ENCODE peak calls at places on chromosomes 13 and 19, in eight cellular contexts. S, T, K, B, C, E, F and A are unnamed samples. For H3K27me3, the result is how much of the 10 kb centered on the place peaks cover.

GRCh38 chr19:1472227-1473055 is 6.6 kb downstream of the C19orf25 start:
- DNase-seq in E (no peak), B (no peak), K (no peak), C (no peak), F (no peak), T (no peak), S (no peak), A (no peak)

GRCh38 chr19:40616178-40616577 is 15.0 kb downstream of the LTBP4 start:
- DNase-seq in B (no peak), S (no peak), C (no peak), E (no peak), T (no peak), F (no peak), K (no peak), A (peak)

GRCh38 chr19:3979674-3980352 is 5.5 kb downstream of the EEF2 start:
- DNase-seq in C (no peak), S (no peak), E (no peak), F (no peak), T (no peak), K (no peak), B (no peak), A (no peak)

GRCh38 chr13:26424181-26424580 is 133.3 kb upstream of the WASF3 start:
- DNase-seq in T (no peak), S (no peak), K (no peak), E (no peak), B (no peak), C (peak), F (no peak), A (no peak)

GRCh38 chr13:46516624-46517318 is 36.2 kb upstream of the LRCH1 start:
- DNase-seq in B (peak), T (no peak), C (peak), S (no peak), K (no peak), F (no peak), E (no peak), A (no peak)

GRCh38 chr13:108155185-108156106 is 59.9 kb downstream of the LIG4 start:
- DNase-seq in S (peak), F (peak), C (peak), K (peak), B (peak), E (no peak), T (peak), A (peak)

GRCh38 chr13:21511841-21512240 is 52.7 kb upstream of the ZDHHC20 start:
- DNase-seq in E (no peak), K (no peak), T (no peak), C (no peak), S (no peak), B (no peak), F (peak), A (no peak)

GRCh38 chr19:5293607-5294089 is 47.0 kb downstream of the PTPRS start:
- DNase-seq in C (no peak), B (peak), T (no peak), E (no peak), K (no peak), S (no peak), F (peak), A (no peak)

GRCh38 chr19:40089462-40089861 is 1.3 kb downstream of the ZNF780A start:
- DNase-seq in B (no peak), E (no peak), C (peak), F (peak), T (no peak), S (no peak), K (no peak), A (no peak)

GRCh38 chr13:95607363-95607762 is 37.1 kb downstream of the DZIP1 start:
- DNase-seq in T (no peak), K (no peak), S (no peak), B (no peak), F (peak), C (no peak), E (no peak), A (no peak)

GRCh38 chr19:2034729-2035589 is 16.1 kb downstream of the MKNK2 start:
- DNase-seq in S (no peak), B (peak), T (no peak), E (no peak), C (no peak), F (no peak), K (no peak), A (peak)

GRCh38 chr13:113903361-113903760 is 39.5 kb upstream of the GAS6 start:
- DNase-seq in E (peak), B (no peak), C (no peak), T (no peak), K (no peak), F (peak), S (no peak), A (no peak)

GRCh38 chr13:31048521-31048920 is 113.2 kb downstream of the HSPH1 start:
- DNase-seq in K (no peak), C (no peak), E (no peak), T (no peak), F (peak), S (no peak), B (no peak), A (no peak)

GRCh38 chr13:70424428-70424827 is 316.2 kb upstream of the KLHL1 start:
- DNase-seq in C (no peak), K (no peak), F (no peak), B (no peak), T (no peak), S (no peak), E (no peak), A (peak)

GRCh38 chr13:34356686-34357434 is 538.9 kb downstream of the RFC3 start:
- DNase-seq in T (no peak), E (peak), B (no peak), K (no peak), S (no peak), C (no peak), F (peak), A (no peak)

GRCh38 chr13:34358811-34359513 is 541.0 kb downstream of the RFC3 start:
- DNase-seq in B (no peak), E (peak), T (no peak), K (no peak), F (peak), S (no peak), C (no peak), A (peak)

GRCh38 chr13:34361528-34361927 is 543.6 kb downstream of the RFC3 start:
- DNase-seq in K (no peak), E (no peak), C (no peak), T (no peak), B (peak), F (peak), S (no peak), A (no peak)

GRCh38 chr13:34360702-34361101 is 542.8 kb downstream of the RFC3 start:
- DNase-seq in B (no peak), E (no peak), F (peak), K (no peak), S (no peak), T (no peak), C (no peak), A (no peak)

GRCh38 chr13:34357435-34358232 is 539.7 kb downstream of the RFC3 start:
- DNase-seq in E (peak), T (no peak), K (no peak), B (no peak), C (no peak), S (no peak), F (peak), A (no peak)
- H3K4me3 ChIP-seq in E (no peak), T (no peak), K (no peak), B (no peak), C (no peak), S (no peak), F (no peak), A (no peak)

GRCh38 chr19:48669903-48670668 is 2.7 kb downstream of the NTN5 start:
- DNase-seq in B (no peak), C (no peak), S (no peak), T (no peak), F (no peak), K (no peak), E (no peak), A (no peak)
- H3K27me3 ChIP-seq in B (under half), C (under half), S (under half), T (under half), F (under half), K (under half), E (under half), A (under half)

GRCh38 chr13:99978781-99979452 is 2.7 kb upstream of the ZIC2 start:
- DNase-seq in E (no peak), C (no peak), S (no peak), F (no peak), T (no peak), K (no peak), B (peak), A (no peak)
- H3K4me3 ChIP-seq in E (peak), C (no peak), S (no peak), F (no peak), T (no peak), K (peak), B (no peak), A (no peak)

DNA sequence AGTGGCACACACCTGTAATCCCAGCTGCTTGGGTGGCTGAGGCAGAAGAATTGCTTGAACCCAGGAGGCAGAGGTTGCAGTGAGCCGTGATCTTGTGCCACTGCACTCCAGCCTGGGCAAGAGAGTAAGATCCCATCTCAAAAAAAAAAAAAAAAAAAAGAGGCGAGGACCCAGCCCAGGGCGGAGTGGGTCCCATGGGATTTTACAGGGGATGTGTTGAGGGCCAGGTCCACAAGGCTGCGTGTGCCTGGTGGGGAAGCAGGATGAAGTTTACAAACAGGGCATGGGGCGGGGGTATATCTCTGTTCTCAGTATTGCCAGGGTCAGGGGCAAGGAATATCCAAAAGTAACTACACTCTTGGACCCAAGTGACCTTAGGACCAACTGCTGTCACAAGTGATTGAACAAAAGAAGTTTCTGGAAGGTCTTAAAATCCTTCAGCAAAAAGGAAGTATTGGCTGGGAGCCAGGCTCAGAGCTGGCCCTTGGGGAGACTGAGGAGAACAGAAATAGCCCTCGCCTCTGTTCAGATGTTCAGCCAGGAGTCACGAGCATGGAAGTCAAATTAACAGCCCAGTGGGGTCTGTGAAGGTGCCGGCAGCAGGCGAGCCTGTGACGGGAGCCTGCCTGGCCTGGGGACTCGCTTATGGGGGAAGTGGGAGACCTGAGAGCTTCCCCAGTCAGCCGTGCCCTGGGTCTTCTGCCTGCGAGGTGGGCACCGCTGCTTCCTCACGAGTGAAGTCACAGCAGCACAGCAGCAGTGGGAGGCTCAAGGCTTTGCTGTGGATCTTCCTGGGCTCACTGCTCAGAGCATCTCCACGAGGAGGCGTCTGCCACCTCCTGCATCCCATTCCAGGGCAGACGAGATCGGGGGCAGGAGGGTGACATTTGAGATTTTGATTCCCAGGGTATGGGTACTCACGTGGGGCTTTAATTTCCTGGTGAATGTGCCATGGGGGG is 6.4 kb downstream of the MYO9B start:
- DNase-seq in T (no peak), S (no peak), E (no peak), K (no peak), C (peak), B (no peak), F (no peak), A (no peak)
- H3K27me3 ChIP-seq in T (under half), S (under half), E (under half), K (under half), C (under half), B (under half), F (under half), A (under half)

GRCh38 chr13:48216204-48216711 is 16.7 kb upstream of the ITM2B start:
- DNase-seq in B (no peak), F (no peak), S (no peak), K (no peak), T (no peak), E (no peak), C (no peak), A (no peak)

GRCh38 chr13:48223016-48223385 is 10.0 kb upstream of the ITM2B start:
- DNase-seq in F (no peak), K (no peak), S (no peak), T (no peak), B (no peak), E (no peak), C (no peak), A (no peak)

GRCh38 chr13:48220592-48221300 is 12.3 kb upstream of the ITM2B start:
- DNase-seq in K (no peak), C (no peak), T (no peak), S (peak), F (no peak), E (no peak), B (no peak), A (no peak)

GRCh38 chr13:48222358-48223015 is 10.5 kb upstream of the ITM2B start:
- DNase-seq in T (no peak), C (no peak), E (no peak), K (no peak), F (no peak), B (no peak), S (peak), A (peak)

GRCh38 chr13:48221301-48222190 is 11.5 kb upstream of the ITM2B start:
- DNase-seq in E (no peak), K (no peak), S (peak), C (no peak), T (no peak), F (no peak), B (no peak), A (no peak)
- H3K4me3 ChIP-seq in E (peak), K (no peak), S (no peak), C (peak), T (peak), F (no peak), B (no peak), A (no peak)

GRCh38 chr19:10428996-10429381 is 8.7 kb downstream of the PDE4A start:
- DNase-seq in F (no peak), C (no peak), T (no peak), K (no peak), S (no peak), E (no peak), B (no peak), A (no peak)
- H3K27me3 ChIP-seq in F (under half), C (under half), T (under half), K (under half), S (under half), E (under half), B (half or more), A (under half)

DNA sequence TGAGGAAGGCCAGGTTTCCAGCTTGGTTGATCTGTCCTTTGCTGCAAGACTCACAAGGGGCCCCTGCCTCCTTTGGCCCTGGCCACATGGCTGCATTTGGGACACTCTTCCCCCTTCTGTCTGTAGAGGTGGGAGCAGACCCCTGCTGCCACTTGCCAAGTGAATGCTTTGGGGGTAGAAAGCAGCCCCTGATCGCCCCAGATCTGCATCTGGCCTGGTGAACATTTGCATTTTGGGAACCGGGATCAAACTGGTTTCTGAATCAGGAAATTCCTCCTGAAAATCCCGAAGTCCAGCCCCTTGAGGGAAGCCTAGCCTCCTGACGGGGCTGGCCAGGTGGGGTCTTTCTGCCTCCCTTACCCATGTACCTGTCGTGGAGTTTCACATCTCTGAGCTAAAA is 14.9 kb downstream of the DPF1 start:
- DNase-seq in C (no peak), T (no peak), F (no peak), K (no peak), B (no peak), E (no peak), S (no peak), A (no peak)
- H3K4me3 ChIP-seq in C (peak), T (no peak), F (peak), K (no peak), B (no peak), E (peak), S (no peak), A (no peak)

GRCh38 chr13:43005460-43006236 is 13.6 kb upstream of the EPSTI1 start:
- DNase-seq in E (no peak), B (no peak), C (no peak), K (no peak), S (no peak), T (no peak), F (peak), A (no peak)
- H3K27me3 ChIP-seq in E (under half), B (under half), C (under half), K (under half), S (under half), T (under half), F (under half), A (under half)

GRCh38 chr19:14916848-14917247 is 24.4 kb upstream of the OR7C2 start:
- DNase-seq in B (no peak), C (no peak), S (no peak), K (no peak), T (no peak), F (no peak), E (no peak), A (no peak)
- H3K4me3 ChIP-seq in B (no peak), C (no peak), S (no peak), K (no peak), T (no peak), F (no peak), E (no peak), A (no peak)

DNA sequence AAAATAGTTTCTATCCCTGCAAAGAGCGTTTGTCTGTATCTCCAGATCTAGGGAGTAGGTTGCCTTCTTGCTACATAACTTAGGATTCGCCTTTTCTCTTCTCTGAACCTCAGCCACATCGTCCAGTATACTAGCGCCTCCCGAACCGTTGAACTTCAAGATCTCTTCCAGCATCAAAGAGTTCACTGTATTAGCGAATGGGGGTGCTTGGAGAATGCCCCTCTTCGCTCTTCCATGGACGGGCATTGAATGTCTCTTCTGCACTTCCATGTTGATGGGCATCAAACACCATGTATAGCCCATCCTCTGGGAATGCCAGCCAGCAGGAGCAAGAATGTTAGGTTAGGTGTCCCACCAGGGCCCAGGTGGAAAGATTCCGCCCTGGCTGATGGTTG is 570 bp upstream of the OXGR1 start:
- DNase-seq in K (no peak), E (no peak), C (no peak), T (no peak), S (no peak), F (no peak), B (no peak), A (no peak)
- H3K27me3 ChIP-seq in K (under half), E (under half), C (under half), T (under half), S (under half), F (under half), B (half or more), A (under half)